ENCODE peak calls at places on chromosomes 16 and 17, in ten cellular contexts. S is A549; L is HCEC 1CT; G is SHP77; Q is central memory CD4-positive, alpha-beta T cell; R is activated CD8-positive, alpha-beta memory T cell treated with anti-CD3 and anti-CD28 coated beads for 4 hours; C is H7; A is CD8-positive, alpha-beta T cell; D is tibial nerve; V is A172. E is an unnamed sample.
A peak's percentile ranks its signal among the peaks of the same experiment; 100 is the strongest.

GRCh38 chr17:5297245-5297644 is 15.2 kb downstream of the RABEP1 start:
- DNase-seq in R (no peak), D (no peak), V (no peak), Q (no peak), A (no peak), L (no peak), G (no peak), S (no peak), C (no peak), E (no peak)

GRCh38 chr16:64507240-64508024 is 614.4 kb downstream of the CDH11 start:
- DNase-seq in G (no peak), D (no peak), V (no peak), Q (no peak), S (no peak), R (no peak), A (no peak), C (no peak), L (no peak), E (no peak)

GRCh38 chr17:56150631-56151030 is 2.6 kb upstream of the ANKFN1 start:
- DNase-seq in D (no peak), Q (no peak), G (no peak), L (no peak), V (no peak), C (no peak), R (no peak), A (no peak), S (no peak), E (no peak)

GRCh38 chr16:30027588-30028437 is 3.3 kb downstream of the TLCD3B start:
- DNase-seq in R (no peak), L (no peak), D (no peak), G (no peak), Q (no peak), V (no peak), S (no peak), C (peak; percentile 42), A (no peak), E (no peak)

GRCh38 chr16:19094542-19095365 is 19.0 kb upstream of the ITPRIPL2 start:
- DNase-seq in L (peak; percentile 49), R (no peak), S (no peak), Q (no peak), A (no peak), D (no peak), C (no peak), G (no peak), V (no peak), E (no peak)

GRCh38 chr16:81493755-81494433 is 49.3 kb downstream of the CMIP start:
- DNase-seq in V (peak; percentile 86), R (no peak), C (peak; percentile 76), A (peak; percentile 12), S (peak; percentile 83), D (no peak), G (peak; percentile 27), Q (no peak), L (peak; percentile 78), E (no peak)

GRCh38 chr16:48496571-48497095 is 111.4 kb upstream of the SIAH1 start:
- DNase-seq in V (no peak), S (no peak), Q (no peak), D (no peak), L (no peak), A (no peak), C (no peak), R (no peak), G (no peak), E (no peak)

GRCh38 chr17:7443499-7444485 is 1.1 kb upstream of the CHRNB1 start:
- DNase-seq in C (no peak), D (no peak), A (no peak), Q (no peak), V (peak; percentile 46), S (no peak), R (no peak), L (peak; percentile 45), G (no peak), E (no peak)

GRCh38 chr17:37821025-37821713 is 76.3 kb upstream of the HNF1B start:
- DNase-seq in R (no peak), A (no peak), C (no peak), L (no peak), S (no peak), G (no peak), V (peak; percentile 56), D (no peak), Q (no peak), E (no peak)

GRCh38 chr16:85104821-85105391 is 7.4 kb downstream of the CIBAR2 start:
- DNase-seq in S (no peak), C (no peak), A (peak; percentile 17), D (no peak), Q (peak; percentile 28), G (peak; percentile 61), V (no peak), L (no peak), R (no peak), E (no peak)

GRCh38 chr16:86994651-86995171 is 322.5 kb downstream of the C16orf95 start:
- DNase-seq in D (no peak), A (no peak), Q (no peak), L (peak; percentile 83), G (no peak), C (no peak), R (no peak), S (peak; percentile 89), V (peak; percentile 98), E (no peak)

GRCh38 chr16:82043680-82044584 is 8.9 kb downstream of the HSD17B2 start:
- DNase-seq in C (no peak), S (no peak), V (peak; percentile 22), Q (no peak), L (peak; percentile 91), G (no peak), R (no peak), A (no peak), D (no peak), E (no peak)

GRCh38 chr16:51813609-51814008 is 662.5 kb upstream of the SALL1 start:
- DNase-seq in Q (no peak), C (peak; percentile 28), R (no peak), S (no peak), G (no peak), A (no peak), D (no peak), V (no peak), L (no peak), E (no peak)

GRCh38 chr16:54402270-54402669 is 115.7 kb upstream of the IRX3 start:
- DNase-seq in V (no peak), R (no peak), G (no peak), C (no peak), S (no peak), Q (no peak), L (no peak), D (no peak), A (no peak), E (no peak)

GRCh38 chr16:84663433-84664101 is 15.3 kb downstream of the KLHL36 start:
- DNase-seq in A (no peak), S (no peak), G (no peak), R (no peak), V (no peak), D (no peak), L (no peak), C (no peak), Q (no peak), E (no peak)